ENCODE peak calls at places on chromosomes 1 and 21, in seven cellular contexts. P is NCI-H774; X is LoVo; J is stimulated activated CD8-positive, alpha-beta memory T cell treated with anti-CD3 and anti-CD28 coated beads, Interleukin-7, amount 100 ng/mL, for 1 hour; H is NCI-H1092; K is activated CD8-positive, alpha-beta memory T cell treated with anti-CD3 and anti-CD28 coated beads for 4 hours; G is PC-9. F is an unnamed sample.

GRCh38 chr1:26858891-26859630 is 3.9 kb upstream of the SFN start:
- DNase-seq in H (no peak), G (peak; percentile 50), J (no peak), K (no peak), P (no peak), X (no peak), F (no peak)

GRCh38 chr1:33864460-33865389 is 846 bp downstream of the HMGB4 start:
- DNase-seq in P (no peak), H (no peak), G (no peak), X (no peak), K (no peak), J (no peak), F (no peak)

GRCh38 chr1:156804572-156805243 is 11.9 kb downstream of the SH2D2A start:
- DNase-seq in X (no peak), G (no peak), J (no peak), P (peak; percentile 24), H (peak; percentile 66), K (no peak), F (no peak)

GRCh38 chr1:229461032-229461668 is 27.3 kb upstream of the ACTA1 start:
- DNase-seq in K (no peak), H (no peak), P (no peak), G (no peak), J (no peak), X (no peak), F (no peak)

GRCh38 chr1:80520949-80521348 is 1279.8 kb upstream of the ADGRL2 start:
- DNase-seq in X (no peak), H (no peak), G (no peak), J (no peak), K (no peak), P (no peak), F (no peak)

GRCh38 chr1:12063141-12064072 is at the start of gene TNFRSF8:
- DNase-seq in G (no peak), K (no peak), X (no peak), P (no peak), J (no peak), H (no peak), F (no peak)

GRCh38 chr1:204199579-204199978 is 3.3 kb upstream of the KISS1 start:
- DNase-seq in G (no peak), K (no peak), J (no peak), H (no peak), X (no peak), P (no peak), F (no peak)

GRCh38 chr1:101264699-101265098 is 27.9 kb downstream of the S1PR1 start:
- DNase-seq in G (peak; percentile 76), H (no peak), K (no peak), P (no peak), J (no peak), X (peak; percentile 45), F (peak; percentile 6)

GRCh38 chr21:33976082-33976979 is 60.7 kb upstream of the ATP5PO start:
- DNase-seq in P (no peak), X (peak; percentile 77), G (peak; percentile 75), K (peak; percentile 37), J (no peak), H (no peak), F (peak; percentile 54)

GRCh38 chr21:33273044-33273443 is 6.9 kb downstream of the IL10RB start:
- DNase-seq in J (no peak), H (no peak), X (no peak), P (no peak), G (no peak), K (no peak), F (no peak)

GRCh38 chr21:45333583-45334121 is 46.0 kb upstream of the POFUT2 start:
- DNase-seq in J (no peak), K (no peak), H (no peak), P (no peak), X (no peak), G (no peak), F (no peak)

GRCh38 chr1:182235952-182236650 is 155.5 kb downstream of the GLUL start:
- DNase-seq in G (peak; percentile 89), K (no peak), J (no peak), H (peak; percentile 94), X (no peak), P (peak; percentile 76), F (no peak)

GRCh38 chr1:35718492-35719336 is at the start of gene C1orf216:
- DNase-seq in H (no peak), K (peak; percentile 64), G (no peak), J (no peak), X (peak; percentile 50), P (peak; percentile 62), F (peak; percentile 52)

GRCh38 chr1:206694551-206695124 is 9.9 kb downstream of the MAPKAPK2 start:
- DNase-seq in J (no peak), X (no peak), P (no peak), H (no peak), G (peak; percentile 40), K (no peak), F (no peak)

GRCh38 chr1:214071469-214071868 is 83.7 kb downstream of the PROX1 start:
- DNase-seq in H (no peak), X (no peak), K (no peak), J (no peak), G (no peak), P (no peak), F (no peak)

GRCh38 chr21:45308211-45309068 is 20.7 kb upstream of the POFUT2 start:
- DNase-seq in H (no peak), K (no peak), P (no peak), G (no peak), J (no peak), X (no peak), F (no peak)

GRCh38 chr1:31689821-31690220 is 14.0 kb downstream of the COL16A1 start:
- DNase-seq in H (no peak), K (no peak), X (peak; percentile 45), J (no peak), G (peak; percentile 98), P (no peak), F (no peak)

GRCh38 chr1:49104575-49104974 is 327.9 kb upstream of the BEND5 start:
- DNase-seq in H (no peak), K (no peak), P (no peak), X (no peak), G (no peak), J (no peak), F (no peak)

GRCh38 chr1:117120774-117121588 is 568 bp downstream of the TRIM45 start:
- DNase-seq in H (no peak), X (peak; percentile 43), G (peak; percentile 45), J (no peak), P (peak; percentile 46), K (no peak), F (peak; percentile 34)

GRCh38 chr21:35906587-35906986 is 153.7 kb downstream of the SETD4 start:
- DNase-seq in J (no peak), G (no peak), H (no peak), P (no peak), X (no peak), K (no peak), F (no peak)

GRCh38 chr1:3461238-3461933 is 6.9 kb downstream of the ARHGEF16 start:
- DNase-seq in H (no peak), X (no peak), J (no peak), G (no peak), K (no peak), P (no peak), F (no peak)

GRCh38 chr21:18350216-18350615 is 53.4 kb downstream of the TMPRSS15 start:
- DNase-seq in H (no peak), X (no peak), K (no peak), P (no peak), G (no peak), J (no peak), F (no peak)

GRCh38 chr1:175493999-175494336 is 249.4 kb downstream of the TNR start:
- DNase-seq in X (no peak), J (no peak), G (no peak), H (no peak), P (no peak), K (no peak), F (no peak)

GRCh38 chr1:113219377-113219776 is 146.4 kb downstream of the LRIG2 start:
- DNase-seq in J (no peak), P (no peak), H (no peak), G (no peak), X (no peak), K (no peak), F (no peak)

GRCh38 chr1:167447521-167448136 is 70.7 kb downstream of the CD247 start:
- DNase-seq in G (peak; percentile 95), J (no peak), K (no peak), X (peak; percentile 88), P (no peak), H (no peak), F (peak; percentile 58)

GRCh38 chr1:156848461-156849150 is 10.3 kb downstream of the INSRR start:
- DNase-seq in J (peak; percentile 37), P (no peak), X (no peak), G (no peak), H (no peak), K (peak; percentile 36), F (peak; percentile 72)